ENCODE peak calls at places on chromosome 21, in ten cellular contexts. T is fibroblast of the conjunctiva; O is Right ventricle myocardium superior; I is stimulated activated CD8-positive, alpha-beta memory T cell treated with anti-CD3 and anti-CD28 coated beads, Interleukin-4, amount 100 ng/mL, for 24 hours; Z is ovary; Q is natural killer cell treated with Interleukin-12 subunit alpha and Interleukin-12 subunit beta and Interleukin-15 and Interleukin-18, amount 100 ng/mL, for 72 hours; F is NCI-H1105; J is sciatic nerve; L is brain microvascular endothelial cell; B is fibroblast of the aortic adventitia. V is an unnamed sample.
A peak's percentile ranks its signal among the peaks of the same experiment; 100 is the strongest.

GRCh38 chr21:28150778-28151177 is 841.9 kb downstream of the LTN1 start:
- DNase-seq in J (no peak), T (no peak), O (no peak), B (no peak), Z (no peak), L (no peak), I (no peak), F (no peak), Q (no peak), V (no peak)

GRCh38 chr21:34345892-34346291 is 17.9 kb upstream of the KCNE2 start:
- DNase-seq in F (no peak), Q (no peak), J (no peak), O (no peak), L (no peak), Z (no peak), I (no peak), T (no peak), B (no peak), V (no peak)

GRCh38 chr21:41751621-41752020 is 15.2 kb downstream of the RIPK4 start:
- DNase-seq in Z (no peak), J (no peak), L (no peak), F (peak; percentile 72), T (no peak), B (no peak), O (no peak), I (no peak), Q (no peak), V (no peak)

GRCh38 chr21:40840441-40840840 is 6.5 kb downstream of the DSCAM start:
- DNase-seq in B (no peak), J (no peak), L (no peak), T (no peak), O (no peak), Q (no peak), I (no peak), Z (no peak), F (no peak), V (no peak)

GRCh38 chr21:25607151-25607811 is at the start of gene MRPL39:
- DNase-seq in Q (peak; percentile 88), L (peak; percentile 86), Z (peak; percentile 84), T (peak; percentile 76), J (peak; percentile 92), I (peak; percentile 81), O (peak; percentile 93), B (peak; percentile 86), F (peak; percentile 79), V (peak; percentile 83)

GRCh38 chr21:41932191-41932575 is 21.6 kb downstream of the C2CD2 start:
- DNase-seq in Q (no peak), Z (peak; percentile 32), F (no peak), J (no peak), L (peak; percentile 63), T (no peak), B (peak; percentile 89), O (no peak), I (no peak), V (peak; percentile 30)

GRCh38 chr21:26842976-26843911 is 2.0 kb downstream of the ADAMTS1 start:
- DNase-seq in Z (peak; percentile 95), L (peak; percentile 96), Q (peak; percentile 77), O (peak; percentile 96), B (peak; percentile 97), T (peak; percentile 97), J (peak; percentile 96), F (no peak), I (no peak), V (peak; percentile 90)

GRCh38 chr21:14737922-14738321 is 191.8 kb upstream of the SAMSN1 start:
- DNase-seq in B (peak; percentile 78), O (no peak), I (no peak), L (peak; percentile 52), J (no peak), F (no peak), Q (peak; percentile 74), T (peak; percentile 12), Z (no peak), V (peak; percentile 43)

GRCh38 chr21:28579986-28580550 is 412.6 kb downstream of the LTN1 start:
- DNase-seq in I (no peak), O (no peak), J (no peak), Z (no peak), T (no peak), F (no peak), L (no peak), Q (no peak), B (no peak), V (no peak)

GRCh38 chr21:38984568-38984967 is 178.8 kb downstream of the ETS2 start:
- DNase-seq in F (no peak), J (no peak), L (no peak), O (no peak), B (peak; percentile 69), I (no peak), Q (peak; percentile 54), T (peak; percentile 71), Z (no peak), V (no peak)

GRCh38 chr21:42696516-42697040 is 43.2 kb downstream of the PDE9A start:
- DNase-seq in L (no peak), Q (no peak), B (no peak), Z (no peak), T (no peak), J (no peak), F (no peak), O (no peak), I (no peak), V (no peak)

GRCh38 chr21:29499734-29500343 is 201.1 kb downstream of the BACH1 start:
- DNase-seq in F (peak; percentile 1), Q (no peak), T (no peak), L (peak; percentile 45), O (no peak), J (no peak), B (no peak), Z (no peak), I (no peak), V (peak; percentile 48)

GRCh38 chr21:44456915-44457736 is 1.8 kb downstream of the LRRC3 start:
- DNase-seq in B (no peak), Z (no peak), O (no peak), T (no peak), I (no peak), Q (no peak), F (no peak), L (no peak), J (no peak), V (no peak)

GRCh38 chr21:35395728-35396127 is 346.6 kb upstream of the RUNX1 start:
- DNase-seq in Q (no peak), I (no peak), F (no peak), Z (no peak), T (no peak), L (no peak), B (peak; percentile 43), J (no peak), O (no peak), V (no peak)

GRCh38 chr21:35478096-35479080 is 429.3 kb upstream of the RUNX1 start:
- DNase-seq in J (no peak), T (no peak), B (peak; percentile 76), Q (no peak), I (no peak), F (no peak), Z (no peak), O (no peak), L (peak; percentile 61), V (no peak)

GRCh38 chr21:45938811-45939520 is 42.6 kb upstream of the COL6A1 start:
- DNase-seq in L (no peak), B (no peak), T (no peak), J (no peak), F (no peak), I (no peak), Q (no peak), O (peak; percentile 42), Z (no peak), V (no peak)

GRCh38 chr21:34198232-34199120 is 125.1 kb downstream of the MRPS6 start:
- DNase-seq in J (no peak), T (no peak), Z (no peak), O (no peak), I (no peak), L (no peak), F (no peak), Q (peak; percentile 71), B (no peak), V (no peak)

GRCh38 chr21:14541840-14542495 is 4.1 kb downstream of the SAMSN1 start:
- DNase-seq in L (no peak), B (no peak), T (no peak), F (no peak), O (peak; percentile 40), Q (no peak), Z (no peak), J (no peak), I (no peak), V (no peak)

GRCh38 chr21:34574581-34574980 is 40.3 kb downstream of the RCAN1 start:
- DNase-seq in Q (no peak), J (no peak), L (no peak), B (no peak), I (no peak), T (no peak), Z (no peak), O (no peak), F (no peak), V (no peak)

GRCh38 chr21:32844653-32845443 is 73.3 kb upstream of the PAXBP1 start:
- DNase-seq in F (no peak), L (peak; percentile 50), I (no peak), B (peak; percentile 74), T (peak; percentile 42), J (no peak), O (no peak), Z (no peak), Q (no peak), V (peak; percentile 51)

GRCh38 chr21:46504681-46505080 is 46.0 kb downstream of the DIP2A start:
- DNase-seq in Z (no peak), B (no peak), I (no peak), L (no peak), J (no peak), F (no peak), Q (no peak), O (no peak), T (no peak), V (no peak)

GRCh38 chr21:45227735-45228134 is 60.0 kb downstream of the POFUT2 start:
- DNase-seq in I (no peak), O (no peak), J (no peak), L (no peak), F (no peak), B (no peak), Q (no peak), Z (no peak), T (no peak), V (no peak)

GRCh38 chr21:41048636-41049035 is 119.3 kb upstream of the BACE2 start:
- DNase-seq in O (no peak), I (no peak), Z (no peak), Q (no peak), L (no peak), T (no peak), F (no peak), J (no peak), B (no peak), V (no peak)

GRCh38 chr21:34599534-34600101 is 15.3 kb downstream of the RCAN1 start:
- DNase-seq in O (no peak), F (no peak), Q (no peak), L (no peak), J (no peak), I (no peak), Z (no peak), T (no peak), B (no peak), V (no peak)

GRCh38 chr21:33974513-33975468 is 59.2 kb upstream of the ATP5PO start:
- DNase-seq in Q (no peak), F (no peak), O (no peak), Z (no peak), J (no peak), L (no peak), B (no peak), T (no peak), I (no peak), V (no peak)

V was measured in NCI-H460.